ENCODE peak calls at places on chromosomes 12 and 14, in eight cellular contexts. One of them, this sample, is unnamed.
A peak's percentile ranks its signal among the peaks of the same experiment; 100 is the strongest.

GRCh38 chr12:9763025-9763424 is 2.3 kb upstream of the CD69 start:
- DNase-seq in GF-D8: peak; percentile 43
- DNase-seq in fibroblast of mammary gland: no peak
- DNase-seq in aorta: no peak
- DNase-seq in M059J: no peak
- DNase-seq in KG1: no peak
- DNase-seq in type B pancreatic cell: no peak
- DNase-seq in stimulated activated naive CD4-positive, alpha-beta T cell treated with Interleukin-2 at 50 U/mL for 16 hours: no peak
- DNase-seq in this sample: no peak

GRCh38 chr12:65113621-65114035 is 7.5 kb downstream of the WIF1 start:
- DNase-seq in GF-D8: no peak
- DNase-seq in fibroblast of mammary gland: peak; percentile 11
- DNase-seq in aorta: no peak
- DNase-seq in M059J: no peak
- DNase-seq in KG1: no peak
- DNase-seq in type B pancreatic cell: no peak
- DNase-seq in stimulated activated naive CD4-positive, alpha-beta T cell treated with Interleukin-2 at 50 U/mL for 16 hours: no peak
- DNase-seq in this sample: no peak

GRCh38 chr12:14768823-14769405 is 34.4 kb downstream of the WBP11 start:
- DNase-seq in GF-D8: no peak
- DNase-seq in fibroblast of mammary gland: peak; percentile 48
- DNase-seq in aorta: no peak
- DNase-seq in M059J: peak; percentile 54
- DNase-seq in KG1: no peak
- DNase-seq in type B pancreatic cell: no peak
- DNase-seq in stimulated activated naive CD4-positive, alpha-beta T cell treated with Interleukin-2 at 50 U/mL for 16 hours: peak; percentile 56
- DNase-seq in this sample: no peak

GRCh38 chr12:20150835-20151234 is 217.5 kb upstream of the PDE3A start:
- DNase-seq in GF-D8: no peak
- DNase-seq in fibroblast of mammary gland: no peak
- DNase-seq in aorta: no peak
- DNase-seq in M059J: peak; percentile 80
- DNase-seq in KG1: no peak
- DNase-seq in type B pancreatic cell: no peak
- DNase-seq in stimulated activated naive CD4-positive, alpha-beta T cell treated with Interleukin-2 at 50 U/mL for 16 hours: no peak
- DNase-seq in this sample: peak; percentile 4

GRCh38 chr14:40870252-40870651 is 736.4 kb upstream of the LRFN5 start:
- DNase-seq in GF-D8: no peak
- DNase-seq in fibroblast of mammary gland: no peak
- DNase-seq in aorta: no peak
- DNase-seq in M059J: no peak
- DNase-seq in KG1: no peak
- DNase-seq in type B pancreatic cell: no peak
- DNase-seq in stimulated activated naive CD4-positive, alpha-beta T cell treated with Interleukin-2 at 50 U/mL for 16 hours: no peak
- DNase-seq in this sample: peak; percentile 5

GRCh38 chr12:107914460-107914977 is 140.0 kb downstream of the ASCL4 start:
- DNase-seq in GF-D8: no peak
- DNase-seq in fibroblast of mammary gland: no peak
- DNase-seq in aorta: no peak
- DNase-seq in M059J: no peak
- DNase-seq in KG1: no peak
- DNase-seq in type B pancreatic cell: no peak
- DNase-seq in stimulated activated naive CD4-positive, alpha-beta T cell treated with Interleukin-2 at 50 U/mL for 16 hours: no peak
- DNase-seq in this sample: no peak

GRCh38 chr14:36264595-36264994 is 55.8 kb downstream of the MBIP start:
- DNase-seq in GF-D8: no peak
- DNase-seq in fibroblast of mammary gland: no peak
- DNase-seq in aorta: no peak
- DNase-seq in M059J: no peak
- DNase-seq in KG1: no peak
- DNase-seq in type B pancreatic cell: no peak
- DNase-seq in stimulated activated naive CD4-positive, alpha-beta T cell treated with Interleukin-2 at 50 U/mL for 16 hours: no peak
- DNase-seq in this sample: no peak

GRCh38 chr14:95683793-95684192 is 2.4 kb upstream of the TCL1B start:
- DNase-seq in GF-D8: no peak
- DNase-seq in fibroblast of mammary gland: peak; percentile 15
- DNase-seq in aorta: no peak
- DNase-seq in M059J: no peak
- DNase-seq in KG1: no peak
- DNase-seq in type B pancreatic cell: no peak
- DNase-seq in stimulated activated naive CD4-positive, alpha-beta T cell treated with Interleukin-2 at 50 U/mL for 16 hours: peak; percentile 11
- DNase-seq in this sample: no peak

GRCh38 chr12:18861287-18861858 is 123.5 kb downstream of the CAPZA3 start:
- DNase-seq in GF-D8: no peak
- DNase-seq in fibroblast of mammary gland: peak; percentile 62
- DNase-seq in aorta: no peak
- DNase-seq in M059J: peak; percentile 22
- DNase-seq in KG1: no peak
- DNase-seq in type B pancreatic cell: no peak
- DNase-seq in stimulated activated naive CD4-positive, alpha-beta T cell treated with Interleukin-2 at 50 U/mL for 16 hours: no peak
- DNase-seq in this sample: peak; percentile 23

GRCh38 chr14:30283822-30284446 is 275.0 kb upstream of the G2E3 start:
- DNase-seq in GF-D8: no peak
- DNase-seq in fibroblast of mammary gland: peak; percentile 70
- DNase-seq in aorta: no peak
- DNase-seq in M059J: peak; percentile 63
- DNase-seq in KG1: no peak
- DNase-seq in type B pancreatic cell: no peak
- DNase-seq in stimulated activated naive CD4-positive, alpha-beta T cell treated with Interleukin-2 at 50 U/mL for 16 hours: no peak
- DNase-seq in this sample: peak; percentile 27

GRCh38 chr12:52221912-52222457 is 11.1 kb upstream of the KRT7 start:
- DNase-seq in GF-D8: no peak
- DNase-seq in fibroblast of mammary gland: peak; percentile 44
- DNase-seq in aorta: peak; percentile 75
- DNase-seq in M059J: peak; percentile 93
- DNase-seq in KG1: no peak
- DNase-seq in type B pancreatic cell: no peak
- DNase-seq in stimulated activated naive CD4-positive, alpha-beta T cell treated with Interleukin-2 at 50 U/mL for 16 hours: peak; percentile 71
- DNase-seq in this sample: peak; percentile 88

GRCh38 chr12:109147954-109148353 is 31.6 kb downstream of the ACACB start:
- DNase-seq in GF-D8: no peak
- DNase-seq in fibroblast of mammary gland: peak; percentile 81
- DNase-seq in aorta: no peak
- DNase-seq in M059J: no peak
- DNase-seq in KG1: no peak
- DNase-seq in type B pancreatic cell: no peak
- DNase-seq in stimulated activated naive CD4-positive, alpha-beta T cell treated with Interleukin-2 at 50 U/mL for 16 hours: no peak
- DNase-seq in this sample: no peak

GRCh38 chr12:2680676-2681039 is 114.1 kb upstream of the FKBP4 start:
- DNase-seq in GF-D8: no peak
- DNase-seq in fibroblast of mammary gland: no peak
- DNase-seq in aorta: no peak
- DNase-seq in M059J: no peak
- DNase-seq in KG1: no peak
- DNase-seq in type B pancreatic cell: no peak
- DNase-seq in stimulated activated naive CD4-positive, alpha-beta T cell treated with Interleukin-2 at 50 U/mL for 16 hours: no peak
- DNase-seq in this sample: no peak

GRCh38 chr12:6961278-6961694 is 9.2 kb downstream of the PHB2 start:
- DNase-seq in GF-D8: peak; percentile 75
- DNase-seq in fibroblast of mammary gland: peak; percentile 78
- DNase-seq in aorta: no peak
- DNase-seq in M059J: peak; percentile 74
- DNase-seq in KG1: no peak
- DNase-seq in type B pancreatic cell: no peak
- DNase-seq in stimulated activated naive CD4-positive, alpha-beta T cell treated with Interleukin-2 at 50 U/mL for 16 hours: peak; percentile 96
- DNase-seq in this sample: no peak

GRCh38 chr14:101862711-101863110 is 101.2 kb downstream of the PPP2R5C start:
- DNase-seq in GF-D8: no peak
- DNase-seq in fibroblast of mammary gland: peak; percentile 46
- DNase-seq in aorta: no peak
- DNase-seq in M059J: peak; percentile 27
- DNase-seq in KG1: no peak
- DNase-seq in type B pancreatic cell: no peak
- DNase-seq in stimulated activated naive CD4-positive, alpha-beta T cell treated with Interleukin-2 at 50 U/mL for 16 hours: no peak
- DNase-seq in this sample: no peak

GRCh38 chr12:105992849-105993740 is 145.7 kb downstream of the NUAK1 start:
- DNase-seq in GF-D8: no peak
- DNase-seq in fibroblast of mammary gland: no peak
- DNase-seq in aorta: no peak
- DNase-seq in M059J: peak; percentile 50
- DNase-seq in KG1: no peak
- DNase-seq in type B pancreatic cell: no peak
- DNase-seq in stimulated activated naive CD4-positive, alpha-beta T cell treated with Interleukin-2 at 50 U/mL for 16 hours: no peak
- DNase-seq in this sample: no peak

GRCh38 chr14:100546051-100546443 is 41.2 kb downstream of the BEGAIN start:
- DNase-seq in GF-D8: peak; percentile 25
- DNase-seq in fibroblast of mammary gland: no peak
- DNase-seq in aorta: no peak
- DNase-seq in M059J: no peak
- DNase-seq in KG1: no peak
- DNase-seq in type B pancreatic cell: no peak
- DNase-seq in stimulated activated naive CD4-positive, alpha-beta T cell treated with Interleukin-2 at 50 U/mL for 16 hours: peak; percentile 36
- DNase-seq in this sample: no peak

GRCh38 chr12:69501154-69501895 is 31.1 kb downstream of the FRS2 start:
- DNase-seq in GF-D8: no peak
- DNase-seq in fibroblast of mammary gland: peak; percentile 60
- DNase-seq in aorta: no peak
- DNase-seq in M059J: peak; percentile 58
- DNase-seq in KG1: no peak
- DNase-seq in type B pancreatic cell: no peak
- DNase-seq in stimulated activated naive CD4-positive, alpha-beta T cell treated with Interleukin-2 at 50 U/mL for 16 hours: no peak
- DNase-seq in this sample: no peak

GRCh38 chr12:43728698-43729097 is 29.9 kb downstream of the PUS7L start:
- DNase-seq in GF-D8: no peak
- DNase-seq in fibroblast of mammary gland: no peak
- DNase-seq in aorta: no peak
- DNase-seq in M059J: no peak
- DNase-seq in KG1: no peak
- DNase-seq in type B pancreatic cell: no peak
- DNase-seq in stimulated activated naive CD4-positive, alpha-beta T cell treated with Interleukin-2 at 50 U/mL for 16 hours: no peak
- DNase-seq in this sample: no peak

GRCh38 chr12:6533653-6534157 is 612 bp upstream of the GAPDH start:
- DNase-seq in GF-D8: peak; percentile 72
- DNase-seq in fibroblast of mammary gland: peak; percentile 75
- DNase-seq in aorta: peak; percentile 85
- DNase-seq in M059J: peak; percentile 92
- DNase-seq in KG1: peak; percentile 80
- DNase-seq in type B pancreatic cell: peak; percentile 87
- DNase-seq in stimulated activated naive CD4-positive, alpha-beta T cell treated with Interleukin-2 at 50 U/mL for 16 hours: peak; percentile 55
- DNase-seq in this sample: peak; percentile 75

GRCh38 chr14:61460063-61460462 is 138.7 kb downstream of the PRKCH start:
- DNase-seq in GF-D8: no peak
- DNase-seq in fibroblast of mammary gland: no peak
- DNase-seq in aorta: no peak
- DNase-seq in M059J: no peak
- DNase-seq in KG1: no peak
- DNase-seq in type B pancreatic cell: no peak
- DNase-seq in stimulated activated naive CD4-positive, alpha-beta T cell treated with Interleukin-2 at 50 U/mL for 16 hours: no peak
- DNase-seq in this sample: no peak

GRCh38 chr12:79725987-79726386 is 35.2 kb upstream of the PAWR start:
- DNase-seq in GF-D8: no peak
- DNase-seq in fibroblast of mammary gland: peak; percentile 74
- DNase-seq in aorta: no peak
- DNase-seq in M059J: peak; percentile 83
- DNase-seq in KG1: no peak
- DNase-seq in type B pancreatic cell: no peak
- DNase-seq in stimulated activated naive CD4-positive, alpha-beta T cell treated with Interleukin-2 at 50 U/mL for 16 hours: no peak
- DNase-seq in this sample: peak; percentile 60

GRCh38 chr12:53770281-53770680 is 18.5 kb upstream of the CISTR start:
- DNase-seq in GF-D8: no peak
- DNase-seq in fibroblast of mammary gland: peak; percentile 99
- DNase-seq in aorta: no peak
- DNase-seq in M059J: peak; percentile 96
- DNase-seq in KG1: no peak
- DNase-seq in type B pancreatic cell: no peak
- DNase-seq in stimulated activated naive CD4-positive, alpha-beta T cell treated with Interleukin-2 at 50 U/mL for 16 hours: no peak
- DNase-seq in this sample: peak; percentile 94